ENCODE peak calls at places on chromosome 2, in six cellular contexts. M is small intestine, O is aorta, I is dorsolateral prefrontal cortex, T is GM23248, C is neuronal stem cell. Z is an unnamed sample. For H3K27me3, the result is how much of the 10 kb centered on the place peaks cover.

GRCh38 chr2:38465789-38466127 is 88.7 kb upstream of the ATL2 start:
- DNase-seq in T (peak), I (no peak), C (no peak), M (peak), O (no peak), Z (peak)

GRCh38 chr2:36530178-36530982 is 67.6 kb downstream of the FEZ2 start:
- DNase-seq in M (no peak), O (no peak), T (peak), I (no peak), C (no peak), Z (no peak)

GRCh38 chr2:20365249-20365817 is 14.7 kb upstream of the PUM2 start:
- DNase-seq in M (no peak), I (no peak), T (peak), C (no peak), O (no peak), Z (no peak)

GRCh38 chr2:61727746-61728145 is 126.1 kb downstream of the FAM161A start:
- DNase-seq in T (no peak), O (no peak), I (no peak), M (no peak), C (no peak), Z (no peak)

GRCh38 chr2:59777120-59777519 is 776.3 kb downstream of the BCL11A start:
- DNase-seq in T (no peak), M (no peak), I (no peak), O (no peak), C (no peak), Z (no peak)

GRCh38 chr2:17615728-17616351 is 75.3 kb downstream of the VSNL1 start:
- DNase-seq in I (no peak), M (no peak), C (no peak), T (peak), O (no peak), Z (no peak)

GRCh38 chr2:150601280-150602038 is 114.0 kb upstream of the RND3 start:
- DNase-seq in I (no peak), C (no peak), T (peak), O (no peak), M (peak), Z (no peak)

GRCh38 chr2:239113164-239113563 is 265.3 kb downstream of the TWIST2 start:
- DNase-seq in I (no peak), M (peak), C (no peak), O (no peak), T (peak), Z (no peak)

GRCh38 chr2:105879106-105879797 is 134.5 kb downstream of the NCK2 start:
- DNase-seq in T (no peak), I (no peak), C (no peak), O (no peak), M (peak), Z (no peak)

GRCh38 chr2:234732404-234733092 is 219.3 kb upstream of the SH3BP4 start:
- DNase-seq in O (no peak), T (no peak), M (no peak), C (no peak), I (no peak), Z (no peak)

GRCh38 chr2:26988165-26988879 is 17.9 kb downstream of the MAPRE3 start:
- DNase-seq in I (no peak), O (no peak), M (no peak), T (peak), C (no peak), Z (no peak)

GRCh38 chr2:47767880-47768609 is 14.9 kb upstream of the MSH6 start:
- DNase-seq in I (peak), O (peak), M (peak), C (peak), T (peak), Z (peak)

GRCh38 chr2:84495539-84496146 is 20.7 kb upstream of the DNAH6 start:
- DNase-seq in M (peak), C (peak), T (peak), I (no peak), O (no peak), Z (peak)

GRCh38 chr2:60836491-60836890 is 44.9 kb upstream of the REL start:
- DNase-seq in C (no peak), I (no peak), O (no peak), M (no peak), T (no peak), Z (no peak)

GRCh38 chr2:213766465-213766891 is 482.2 kb downstream of the SPAG16 start:
- DNase-seq in O (no peak), C (no peak), M (peak), I (no peak), T (peak), Z (no peak)

DNA sequence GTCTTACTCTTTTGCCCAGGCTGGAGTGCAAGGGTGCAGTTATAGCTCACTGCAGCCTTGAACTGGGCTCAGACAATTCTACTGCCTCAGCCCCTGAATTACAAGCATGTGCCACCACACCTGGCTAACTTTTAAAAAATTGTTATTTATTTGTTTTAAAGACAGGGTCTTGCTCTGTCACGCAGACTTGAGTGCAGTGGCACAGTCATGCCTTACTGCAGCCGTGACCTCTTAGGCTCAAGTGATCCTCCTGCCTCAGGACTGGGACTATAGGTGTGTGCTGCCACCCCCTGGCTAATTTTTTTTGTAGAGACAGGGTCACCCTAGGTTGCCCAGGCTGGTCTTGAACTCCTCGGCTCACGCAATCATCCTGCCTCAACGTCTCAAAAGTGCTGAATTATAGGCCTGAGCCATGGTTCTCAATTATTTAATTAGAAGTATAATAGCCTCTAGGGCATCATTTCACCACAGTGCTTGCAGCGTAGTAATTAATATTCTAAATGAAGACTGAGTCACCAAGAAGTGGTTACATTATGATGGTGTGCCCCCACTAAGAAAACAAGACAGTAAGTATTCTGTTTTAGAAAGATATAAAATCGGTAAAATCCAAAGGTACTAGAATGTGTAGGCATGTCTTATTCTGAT is 69.6 kb downstream of the EML4 start:
- DNase-seq in O (no peak), M (peak), I (no peak), T (peak), C (no peak), Z (peak)
- H3K27me3 ChIP-seq in O (under half), M (under half), I (under half), T (under half), C (under half), Z (under half)

DNA sequence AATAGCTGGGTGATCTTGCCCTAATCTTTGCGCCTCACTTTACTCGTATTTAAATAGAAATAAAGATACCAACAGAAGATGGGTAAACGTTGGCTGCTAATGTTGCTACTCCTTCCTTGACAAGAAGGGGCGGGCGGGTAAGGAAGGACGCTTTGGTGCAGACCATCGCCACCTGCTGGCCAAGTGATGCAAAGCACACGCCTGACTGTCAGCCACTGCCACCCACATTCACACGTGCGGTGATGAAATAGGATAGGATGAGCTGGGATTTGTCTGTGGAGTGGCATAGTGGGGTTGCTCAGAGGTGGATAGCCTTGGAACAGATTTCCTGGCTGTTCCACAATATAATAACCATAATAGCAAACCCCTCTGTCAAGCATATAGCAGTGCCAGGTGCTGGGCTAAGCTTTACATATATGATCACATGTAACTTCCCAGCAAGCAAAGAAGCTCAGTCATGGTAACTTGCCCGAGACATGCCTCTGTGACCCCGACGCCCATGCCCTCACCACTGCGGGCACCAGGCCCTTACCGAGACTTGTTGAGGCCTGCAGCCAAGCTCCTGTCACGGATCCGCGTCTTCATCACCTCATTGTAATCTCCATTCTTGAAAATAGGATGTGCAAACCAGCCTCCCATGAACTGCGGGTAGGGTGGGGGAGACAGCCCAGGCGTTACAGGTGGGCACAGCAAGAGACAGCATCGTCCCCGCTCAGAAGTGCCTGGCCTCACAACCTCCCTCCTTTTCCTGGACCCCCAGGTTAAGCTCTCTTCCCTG is 39.3 kb downstream of the LCT start:
- DNase-seq in O (peak), C (peak), M (peak), I (peak), T (peak), Z (peak)
- H3K27me3 ChIP-seq in O (under half), C (under half), M (under half), I (under half), T (under half), Z (under half)

GRCh38 chr2:237566401-237567235 is at the start of gene PRLH:
- DNase-seq in O (no peak), C (no peak), I (no peak), M (peak), T (no peak), Z (no peak)

GRCh38 chr2:237564526-237565131 is 1.7 kb upstream of the PRLH start:
- DNase-seq in I (no peak), O (no peak), M (no peak), T (no peak), C (no peak), Z (no peak)

GRCh38 chr2:237565974-237566373 is 400 bp upstream of the PRLH start:
- DNase-seq in T (no peak), M (no peak), C (no peak), I (no peak), O (no peak), Z (no peak)

GRCh38 chr2:237561221-237561620 is 5.2 kb upstream of the PRLH start:
- DNase-seq in M (no peak), O (peak), C (no peak), T (no peak), I (no peak), Z (no peak)

DNA sequence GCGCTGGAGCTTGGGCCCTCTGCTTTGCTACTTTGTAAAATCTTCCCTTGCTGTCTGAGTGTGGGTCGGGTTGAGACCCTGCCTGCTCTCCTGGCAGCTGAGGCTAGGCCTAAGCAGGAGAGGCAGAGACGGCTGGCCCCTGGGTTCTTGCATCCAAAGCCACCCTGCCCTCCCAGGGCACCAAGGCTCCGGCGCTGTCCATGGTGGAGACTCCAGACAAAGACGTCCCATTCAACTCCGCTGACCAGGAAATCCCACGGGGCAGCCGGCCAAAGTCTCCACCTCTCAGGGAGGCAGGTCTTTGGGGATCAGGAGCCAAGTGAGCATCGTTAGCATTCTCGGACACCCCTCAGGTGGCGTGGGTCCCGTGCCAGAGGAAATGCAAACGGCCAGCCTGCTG is 2.6 kb upstream of the PRLH start:
- DNase-seq in C (no peak), T (peak), O (no peak), M (no peak), I (no peak), Z (peak)
- H3K27me3 ChIP-seq in C (under half), T (under half), O (under half), M (under half), I (under half), Z (under half)

GRCh38 chr2:102632380-102633175 is 13.2 kb downstream of the SLC9A2 start:
- DNase-seq in C (no peak), T (no peak), O (no peak), I (no peak), M (no peak), Z (no peak)

GRCh38 chr2:102635317-102635716 is 16.0 kb downstream of the SLC9A2 start:
- DNase-seq in M (no peak), T (no peak), C (no peak), O (no peak), I (no peak), Z (no peak)

GRCh38 chr2:102636283-102636907 is 17.0 kb downstream of the SLC9A2 start:
- DNase-seq in I (no peak), T (no peak), M (peak), O (no peak), C (no peak), Z (no peak)

GRCh38 chr2:102637358-102637757 is 18.0 kb downstream of the SLC9A2 start:
- DNase-seq in O (no peak), T (no peak), C (no peak), M (peak), I (no peak), Z (no peak)

DNA sequence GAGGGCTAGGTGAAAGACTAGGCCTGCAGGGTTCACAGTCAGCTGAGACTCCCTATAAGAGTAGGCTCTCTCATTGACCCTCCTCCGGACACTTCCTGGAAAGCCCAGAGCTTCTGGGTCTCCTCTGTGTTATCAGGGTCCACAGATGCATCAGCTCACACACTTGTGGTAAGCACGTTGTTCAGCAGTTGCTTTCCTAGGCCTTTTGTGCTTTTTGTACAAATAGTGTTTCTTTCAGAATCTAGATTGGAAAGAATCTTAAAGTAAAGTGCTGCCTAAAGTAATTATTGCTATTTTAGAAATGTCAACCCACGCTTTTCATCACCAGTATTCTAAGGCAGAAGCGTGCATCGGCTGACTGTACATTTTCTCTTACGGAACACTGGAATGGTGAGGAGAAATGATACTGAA is 15.5 kb downstream of the SLC9A2 start:
- DNase-seq in C (no peak), T (no peak), I (no peak), M (no peak), O (no peak), Z (no peak)
- H3K27me3 ChIP-seq in C (under half), T (under half), I (under half), M (under half), O (under half), Z (under half)

DNA sequence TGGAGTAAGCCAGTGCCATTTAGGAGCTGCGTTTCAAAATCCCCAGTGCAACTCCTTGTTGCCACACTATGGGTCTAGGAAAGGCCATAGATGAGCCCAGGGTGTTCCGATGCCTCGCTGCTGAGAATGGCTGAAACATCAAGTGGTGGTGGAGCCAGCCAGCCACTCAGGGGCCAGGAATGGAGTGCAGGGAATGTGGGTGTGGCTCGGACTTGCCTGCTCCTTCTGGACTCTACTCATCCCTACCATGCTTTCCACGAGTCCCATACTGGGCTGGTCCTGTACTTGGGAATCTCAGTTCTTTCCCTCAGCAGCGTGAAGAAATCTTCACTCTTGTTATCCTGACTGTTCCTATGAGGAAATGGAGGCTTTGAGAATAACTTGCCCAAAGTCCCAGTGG is 143.5 kb downstream of the INSIG2 start:
- DNase-seq in T (no peak), O (no peak), C (no peak), M (no peak), I (no peak), Z (no peak)
- H3K27me3 ChIP-seq in T (under half), O (under half), C (under half), M (under half), I (half or more), Z (under half)

Z was measured in iPS DF 6.9.